ENCODE peak calls at places on chromosomes 5 and 9, in seven cellular contexts. P is GM23248, I is stromal cell of bone marrow, T is right atrium auricular region, R is OCI-LY7, O is psoas muscle, U is SK-MEL-5. F is an unnamed sample.

GRCh38 chr9:97766092-97766491 is 69.0 kb upstream of the XPA start:
- DNase-seq in P (peak), I (no peak), T (no peak), R (no peak), O (no peak), U (no peak), F (peak)

GRCh38 chr9:19229725-19230355 is 653 bp upstream of the DENND4C start:
- DNase-seq in P (peak), I (no peak), T (peak), R (peak), O (no peak), U (peak), F (peak)

GRCh38 chr5:139647406-139648204 is 544 bp upstream of the CXXC5 start:
- DNase-seq in P (no peak), I (no peak), T (no peak), R (no peak), O (no peak), U (no peak), F (no peak)

GRCh38 chr9:4573176-4573575 is 82.9 kb downstream of the SLC1A1 start:
- DNase-seq in P (no peak), I (no peak), T (no peak), R (no peak), O (no peak), U (no peak), F (no peak)

GRCh38 chr9:92716557-92716956 is 46.6 kb upstream of the IPPK start:
- DNase-seq in P (peak), I (no peak), T (peak), R (peak), O (peak), U (peak), F (peak)

GRCh38 chr9:27407966-27408365 is 111.0 kb upstream of the EQTN start:
- DNase-seq in P (peak), I (no peak), T (no peak), R (no peak), O (no peak), U (no peak), F (no peak)

GRCh38 chr5:65819905-65820240 is 97.9 kb downstream of the NLN start:
- DNase-seq in P (no peak), I (no peak), T (no peak), R (no peak), O (no peak), U (no peak), F (no peak)

GRCh38 chr9:115162946-115163345 is 45.0 kb upstream of the TNC start:
- DNase-seq in P (peak), I (peak), T (no peak), R (no peak), O (no peak), U (no peak), F (no peak)

GRCh38 chr5:170809551-170809950 is 26.0 kb downstream of the GABRP start:
- DNase-seq in P (peak), I (peak), T (no peak), R (no peak), O (no peak), U (peak), F (peak)

GRCh38 chr5:3891118-3891517 is 295.5 kb downstream of the IRX1 start:
- DNase-seq in P (no peak), I (no peak), T (no peak), R (no peak), O (no peak), U (no peak), F (no peak)

GRCh38 chr9:74570879-74571512 is 73.9 kb downstream of the RORB start:
- DNase-seq in P (peak), I (no peak), T (no peak), R (peak), O (no peak), U (peak), F (no peak)

F was measured in hepatic stellate cell.